ENCODE peak calls at places on chromosome 18, in five cellular contexts. One of them, this sample, is unnamed.
A peak's percentile ranks its signal among the peaks of the same experiment; 100 is the strongest.

GRCh38 chr18:21916594-21916993 is 176.0 kb downstream of the MIB1 start:
- DNase-seq in brain microvascular endothelial cell: no peak
- DNase-seq in coronary artery: no peak
- DNase-seq in GM19239: no peak
- DNase-seq in stimulated activated naive B cell treated with anti-CD40 and anti-IgM and Interleukin-4, amounts not matched to agents 10 μg/mL and 1 μg/mL and 100 μg/mL, for 72 hours: no peak
- DNase-seq in this sample: no peak

GRCh38 chr18:68215931-68216330 is 499.0 kb downstream of the TMX3 start:
- DNase-seq in brain microvascular endothelial cell: peak; percentile 77
- DNase-seq in coronary artery: no peak
- DNase-seq in GM19239: no peak
- DNase-seq in stimulated activated naive B cell treated with anti-CD40 and anti-IgM and Interleukin-4, amounts not matched to agents 10 μg/mL and 1 μg/mL and 100 μg/mL, for 72 hours: no peak
- DNase-seq in this sample: no peak

GRCh38 chr18:21489119-21489750 is 111.3 kb downstream of the ESCO1 start:
- DNase-seq in brain microvascular endothelial cell: peak; percentile 52
- DNase-seq in coronary artery: no peak
- DNase-seq in GM19239: peak; percentile 42
- DNase-seq in stimulated activated naive B cell treated with anti-CD40 and anti-IgM and Interleukin-4, amounts not matched to agents 10 μg/mL and 1 μg/mL and 100 μg/mL, for 72 hours: no peak
- DNase-seq in this sample: peak; percentile 16

GRCh38 chr18:389658-390357 is 110.7 kb downstream of the COLEC12 start:
- DNase-seq in brain microvascular endothelial cell: no peak
- DNase-seq in coronary artery: no peak
- DNase-seq in GM19239: no peak
- DNase-seq in stimulated activated naive B cell treated with anti-CD40 and anti-IgM and Interleukin-4, amounts not matched to agents 10 μg/mL and 1 μg/mL and 100 μg/mL, for 72 hours: no peak
- DNase-seq in this sample: no peak

GRCh38 chr18:22689711-22690110 is 243.4 kb upstream of the RBBP8 start:
- DNase-seq in brain microvascular endothelial cell: no peak
- DNase-seq in coronary artery: no peak
- DNase-seq in GM19239: no peak
- DNase-seq in stimulated activated naive B cell treated with anti-CD40 and anti-IgM and Interleukin-4, amounts not matched to agents 10 μg/mL and 1 μg/mL and 100 μg/mL, for 72 hours: no peak
- DNase-seq in this sample: no peak

GRCh38 chr18:53909668-53910067 is 314.8 kb downstream of the MBD2 start:
- DNase-seq in brain microvascular endothelial cell: peak; percentile 35
- DNase-seq in coronary artery: no peak
- DNase-seq in GM19239: peak; percentile 22
- DNase-seq in stimulated activated naive B cell treated with anti-CD40 and anti-IgM and Interleukin-4, amounts not matched to agents 10 μg/mL and 1 μg/mL and 100 μg/mL, for 72 hours: no peak
- DNase-seq in this sample: no peak

GRCh38 chr18:23181547-23181946 is 46.3 kb downstream of the CABLES1 start:
- DNase-seq in brain microvascular endothelial cell: no peak
- DNase-seq in coronary artery: no peak
- DNase-seq in GM19239: no peak
- DNase-seq in stimulated activated naive B cell treated with anti-CD40 and anti-IgM and Interleukin-4, amounts not matched to agents 10 μg/mL and 1 μg/mL and 100 μg/mL, for 72 hours: no peak
- DNase-seq in this sample: no peak

GRCh38 chr18:3907955-3908354 is 458.0 kb downstream of the TGIF1 start:
- DNase-seq in brain microvascular endothelial cell: no peak
- DNase-seq in coronary artery: no peak
- DNase-seq in GM19239: no peak
- DNase-seq in stimulated activated naive B cell treated with anti-CD40 and anti-IgM and Interleukin-4, amounts not matched to agents 10 μg/mL and 1 μg/mL and 100 μg/mL, for 72 hours: no peak
- DNase-seq in this sample: no peak

GRCh38 chr18:51522821-51523220 is 325.3 kb upstream of the MEX3C start:
- DNase-seq in brain microvascular endothelial cell: peak; percentile 1
- DNase-seq in coronary artery: no peak
- DNase-seq in GM19239: no peak
- DNase-seq in stimulated activated naive B cell treated with anti-CD40 and anti-IgM and Interleukin-4, amounts not matched to agents 10 μg/mL and 1 μg/mL and 100 μg/mL, for 72 hours: no peak
- DNase-seq in this sample: no peak

GRCh38 chr18:50183556-50183955 is 11.4 kb downstream of the MYO5B start:
- DNase-seq in brain microvascular endothelial cell: peak; percentile 22
- DNase-seq in coronary artery: no peak
- DNase-seq in GM19239: no peak
- DNase-seq in stimulated activated naive B cell treated with anti-CD40 and anti-IgM and Interleukin-4, amounts not matched to agents 10 μg/mL and 1 μg/mL and 100 μg/mL, for 72 hours: no peak
- DNase-seq in this sample: no peak

GRCh38 chr18:51235011-51235789 is 37.7 kb upstream of the MEX3C start:
- DNase-seq in brain microvascular endothelial cell: peak; percentile 69
- DNase-seq in coronary artery: no peak
- DNase-seq in GM19239: no peak
- DNase-seq in stimulated activated naive B cell treated with anti-CD40 and anti-IgM and Interleukin-4, amounts not matched to agents 10 μg/mL and 1 μg/mL and 100 μg/mL, for 72 hours: peak; percentile 30
- DNase-seq in this sample: peak; percentile 22

GRCh38 chr18:50836521-50836957 is 16.7 kb upstream of the MRO start:
- DNase-seq in brain microvascular endothelial cell: peak; percentile 17
- DNase-seq in coronary artery: no peak
- DNase-seq in GM19239: no peak
- DNase-seq in stimulated activated naive B cell treated with anti-CD40 and anti-IgM and Interleukin-4, amounts not matched to agents 10 μg/mL and 1 μg/mL and 100 μg/mL, for 72 hours: peak; percentile 26
- DNase-seq in this sample: no peak

GRCh38 chr18:74513149-74513882 is 17.2 kb downstream of the CNDP2 start:
- DNase-seq in brain microvascular endothelial cell: no peak
- DNase-seq in coronary artery: peak; percentile 58
- DNase-seq in GM19239: no peak
- DNase-seq in stimulated activated naive B cell treated with anti-CD40 and anti-IgM and Interleukin-4, amounts not matched to agents 10 μg/mL and 1 μg/mL and 100 μg/mL, for 72 hours: no peak
- DNase-seq in this sample: no peak

GRCh38 chr18:2302628-2303516 is 268.4 kb downstream of the METTL4 start:
- DNase-seq in brain microvascular endothelial cell: no peak
- DNase-seq in coronary artery: no peak
- DNase-seq in GM19239: no peak
- DNase-seq in stimulated activated naive B cell treated with anti-CD40 and anti-IgM and Interleukin-4, amounts not matched to agents 10 μg/mL and 1 μg/mL and 100 μg/mL, for 72 hours: no peak
- DNase-seq in this sample: no peak

GRCh38 chr18:617970-618504 is 21.2 kb downstream of the CLUL1 start:
- DNase-seq in brain microvascular endothelial cell: no peak
- DNase-seq in coronary artery: no peak
- DNase-seq in GM19239: no peak
- DNase-seq in stimulated activated naive B cell treated with anti-CD40 and anti-IgM and Interleukin-4, amounts not matched to agents 10 μg/mL and 1 μg/mL and 100 μg/mL, for 72 hours: no peak
- DNase-seq in this sample: no peak

GRCh38 chr18:12702221-12703095 is at the start of the genes CEP76 and PSMG2:
- DNase-seq in brain microvascular endothelial cell: peak; percentile 84
- DNase-seq in coronary artery: peak; percentile 92
- DNase-seq in GM19239: peak; percentile 84
- DNase-seq in stimulated activated naive B cell treated with anti-CD40 and anti-IgM and Interleukin-4, amounts not matched to agents 10 μg/mL and 1 μg/mL and 100 μg/mL, for 72 hours: peak; percentile 92
- DNase-seq in this sample: peak; percentile 76

GRCh38 chr18:78727057-78727739 is 252.4 kb upstream of the SALL3 start:
- DNase-seq in brain microvascular endothelial cell: no peak
- DNase-seq in coronary artery: peak; percentile 68
- DNase-seq in GM19239: no peak
- DNase-seq in stimulated activated naive B cell treated with anti-CD40 and anti-IgM and Interleukin-4, amounts not matched to agents 10 μg/mL and 1 μg/mL and 100 μg/mL, for 72 hours: no peak
- DNase-seq in this sample: no peak

GRCh38 chr18:36155960-36156757 is 26.5 kb downstream of the ELP2 start:
- DNase-seq in brain microvascular endothelial cell: no peak
- DNase-seq in coronary artery: no peak
- DNase-seq in GM19239: no peak
- DNase-seq in stimulated activated naive B cell treated with anti-CD40 and anti-IgM and Interleukin-4, amounts not matched to agents 10 μg/mL and 1 μg/mL and 100 μg/mL, for 72 hours: no peak
- DNase-seq in this sample: no peak

GRCh38 chr18:3321133-3321812 is 59.3 kb downstream of the MYL12B start:
- DNase-seq in brain microvascular endothelial cell: peak; percentile 99
- DNase-seq in coronary artery: no peak
- DNase-seq in GM19239: no peak
- DNase-seq in stimulated activated naive B cell treated with anti-CD40 and anti-IgM and Interleukin-4, amounts not matched to agents 10 μg/mL and 1 μg/mL and 100 μg/mL, for 72 hours: no peak
- DNase-seq in this sample: peak; percentile 27

GRCh38 chr18:29753379-29753778 is 1289.2 kb downstream of the DSC3 start:
- DNase-seq in brain microvascular endothelial cell: no peak
- DNase-seq in coronary artery: no peak
- DNase-seq in GM19239: no peak
- DNase-seq in stimulated activated naive B cell treated with anti-CD40 and anti-IgM and Interleukin-4, amounts not matched to agents 10 μg/mL and 1 μg/mL and 100 μg/mL, for 72 hours: no peak
- DNase-seq in this sample: no peak

GRCh38 chr18:25164837-25165791 is 186.9 kb downstream of the ZNF521 start:
- DNase-seq in brain microvascular endothelial cell: peak; percentile 27
- DNase-seq in coronary artery: no peak
- DNase-seq in GM19239: peak; percentile 29
- DNase-seq in stimulated activated naive B cell treated with anti-CD40 and anti-IgM and Interleukin-4, amounts not matched to agents 10 μg/mL and 1 μg/mL and 100 μg/mL, for 72 hours: no peak
- DNase-seq in this sample: no peak

GRCh38 chr18:61199131-61199903 is 133.9 kb upstream of the CDH20 start:
- DNase-seq in brain microvascular endothelial cell: peak; percentile 40
- DNase-seq in coronary artery: no peak
- DNase-seq in GM19239: no peak
- DNase-seq in stimulated activated naive B cell treated with anti-CD40 and anti-IgM and Interleukin-4, amounts not matched to agents 10 μg/mL and 1 μg/mL and 100 μg/mL, for 72 hours: no peak
- DNase-seq in this sample: no peak

GRCh38 chr18:45571161-45571560 is 44.1 kb upstream of the SLC14A2 start:
- DNase-seq in brain microvascular endothelial cell: no peak
- DNase-seq in coronary artery: no peak
- DNase-seq in GM19239: no peak
- DNase-seq in stimulated activated naive B cell treated with anti-CD40 and anti-IgM and Interleukin-4, amounts not matched to agents 10 μg/mL and 1 μg/mL and 100 μg/mL, for 72 hours: no peak
- DNase-seq in this sample: no peak

GRCh38 chr18:2657788-2658458 is 2.4 kb downstream of the SMCHD1 start:
- DNase-seq in brain microvascular endothelial cell: no peak
- DNase-seq in coronary artery: no peak
- DNase-seq in GM19239: no peak
- DNase-seq in stimulated activated naive B cell treated with anti-CD40 and anti-IgM and Interleukin-4, amounts not matched to agents 10 μg/mL and 1 μg/mL and 100 μg/mL, for 72 hours: no peak
- DNase-seq in this sample: no peak

GRCh38 chr18:53660306-53660705 is 564.2 kb downstream of the MBD2 start:
- DNase-seq in brain microvascular endothelial cell: no peak
- DNase-seq in coronary artery: no peak
- DNase-seq in GM19239: no peak
- DNase-seq in stimulated activated naive B cell treated with anti-CD40 and anti-IgM and Interleukin-4, amounts not matched to agents 10 μg/mL and 1 μg/mL and 100 μg/mL, for 72 hours: no peak
- DNase-seq in this sample: no peak

This sample was measured in stimulated activated CD4-positive, alpha-beta T cell treated with anti-CD3 and anti-CD28 coated beads, Interleukin-4, amount 100 ng/mL, for 48 hours.